ENCODE peak calls at places on chromosome 15, in ten cellular contexts. J is HCEC 1CT; L is fibroblast of mammary gland; F is effector memory CD8-positive, alpha-beta T cell; D is cerebellum; Z is Kasumi-1; X is heart left ventricle; B is substantia nigra; N is GF-D8; W is SK-N-MC. G is an unnamed sample.

GRCh38 chr15:68755731-68756130 is 65.0 kb downstream of the ANP32A start:
- DNase-seq in L (no peak), F (no peak), X (no peak), W (no peak), B (no peak), D (no peak), J (no peak), N (no peak), Z (no peak), G (no peak)

GRCh38 chr15:64137226-64137833 is 14.2 kb upstream of the SNX22 start:
- DNase-seq in N (no peak), J (no peak), B (no peak), D (no peak), Z (no peak), L (no peak), X (no peak), F (no peak), W (no peak), G (no peak)

GRCh38 chr15:89399390-89400120 is 64.9 kb upstream of the POLG start:
- DNase-seq in N (no peak), B (no peak), Z (peak; percentile 56), F (no peak), J (no peak), X (no peak), L (peak; percentile 6), D (peak; percentile 63), W (no peak), G (no peak)

GRCh38 chr15:40984963-40985362 is 31.7 kb downstream of the CHAC1 start:
- DNase-seq in W (no peak), J (peak; percentile 96), N (no peak), Z (no peak), F (no peak), B (no peak), D (no peak), L (peak; percentile 88), X (no peak), G (peak; percentile 97)

GRCh38 chr15:101028772-101029438 is 109.7 kb downstream of the LRRK1 start:
- DNase-seq in X (peak; percentile 20), W (no peak), B (no peak), D (no peak), N (no peak), F (no peak), Z (no peak), L (no peak), J (no peak), G (no peak)

GRCh38 chr15:70833897-70834765 is 19.8 kb downstream of the LARP6 start:
- DNase-seq in Z (no peak), B (no peak), N (no peak), J (peak; percentile 67), L (peak; percentile 60), F (no peak), D (no peak), X (no peak), W (peak; percentile 35), G (peak; percentile 91)

GRCh38 chr15:93141373-93141790 is 52.4 kb upstream of the RGMA start:
- DNase-seq in Z (no peak), L (no peak), F (peak; percentile 60), X (no peak), J (no peak), B (no peak), N (no peak), D (no peak), W (no peak), G (no peak)

GRCh38 chr15:29242466-29243242 is 27.0 kb downstream of the NSMCE3 start:
- DNase-seq in D (peak; percentile 39), B (no peak), N (no peak), J (peak; percentile 34), X (no peak), L (peak; percentile 3), W (no peak), Z (no peak), F (no peak), G (peak; percentile 19)

GRCh38 chr15:70672081-70672480 is 91.3 kb downstream of the UACA start:
- DNase-seq in D (no peak), J (no peak), W (peak; percentile 35), B (no peak), F (no peak), N (peak; percentile 38), L (no peak), Z (peak; percentile 43), X (no peak), G (no peak)

GRCh38 chr15:68055224-68055705 is 1.1 kb downstream of the PIAS1 start:
- DNase-seq in J (peak; percentile 61), W (peak; percentile 37), B (no peak), D (no peak), Z (peak; percentile 51), N (no peak), L (peak; percentile 61), X (no peak), F (peak; percentile 60), G (peak; percentile 52)

GRCh38 chr15:63501256-63502089 is 2.9 kb upstream of the USP3 start:
- DNase-seq in F (no peak), Z (no peak), J (peak; percentile 82), L (peak; percentile 99), B (no peak), N (no peak), W (no peak), X (peak; percentile 83), D (peak; percentile 42), G (peak; percentile 97)

GRCh38 chr15:43046484-43046883 is 59.4 kb downstream of the UBR1 start:
- DNase-seq in D (no peak), L (no peak), B (no peak), F (no peak), Z (no peak), J (no peak), X (no peak), W (no peak), N (no peak), G (no peak)

GRCh38 chr15:88255496-88256171 is 905 bp downstream of the NTRK3 start:
- DNase-seq in N (no peak), D (peak; percentile 65), L (peak; percentile 8), J (no peak), Z (no peak), W (no peak), B (no peak), F (no peak), X (no peak), G (peak; percentile 20)

GRCh38 chr15:66498501-66499386 is 1.2 kb upstream of the SNAPC5 start:
- DNase-seq in B (no peak), F (no peak), J (peak; percentile 33), L (peak; percentile 59), X (no peak), N (no peak), Z (peak; percentile 53), W (no peak), D (no peak), G (peak; percentile 51)

GRCh38 chr15:100284701-100285100 is 57.1 kb downstream of the ADAMTS17 start:
- DNase-seq in L (no peak), D (no peak), F (no peak), J (no peak), N (no peak), W (no peak), B (no peak), Z (no peak), X (peak; percentile 83), G (no peak)

GRCh38 chr15:78049691-78050440 is 27.6 kb downstream of the TBC1D2B start:
- DNase-seq in Z (peak; percentile 97), J (no peak), L (peak; percentile 70), B (no peak), X (no peak), F (peak; percentile 55), N (peak; percentile 96), W (no peak), D (no peak), G (peak; percentile 91)

GRCh38 chr15:66780172-66780972 is 78.3 kb downstream of the SMAD6 start:
- DNase-seq in J (peak; percentile 83), F (no peak), B (no peak), L (peak; percentile 82), N (no peak), D (peak; percentile 60), Z (no peak), W (no peak), X (no peak), G (peak; percentile 93)

GRCh38 chr15:63210151-63211051 is 21.0 kb downstream of the RAB8B start:
- DNase-seq in W (no peak), Z (no peak), D (no peak), J (no peak), F (no peak), X (no peak), L (no peak), N (no peak), B (no peak), G (no peak)

GRCh38 chr15:70156781-70157261 is 59.1 kb upstream of the TLE3 start:
- DNase-seq in N (no peak), L (peak; percentile 85), W (no peak), D (peak; percentile 93), J (peak; percentile 48), X (no peak), B (peak; percentile 9), F (no peak), Z (no peak), G (peak; percentile 34)

GRCh38 chr15:74240002-74240568 is 4.0 kb downstream of the CCDC33 start:
- DNase-seq in D (peak; percentile 46), B (peak; percentile 77), J (peak; percentile 33), W (peak; percentile 55), Z (no peak), F (no peak), X (peak; percentile 91), L (peak; percentile 60), N (no peak), G (peak; percentile 35)

GRCh38 chr15:40771242-40771641 is 1.5 kb downstream of the C15orf62 start:
- DNase-seq in Z (no peak), J (no peak), F (no peak), N (no peak), W (no peak), D (no peak), B (no peak), X (no peak), L (no peak), G (no peak)

GRCh38 chr15:100340721-100341661 is 784 bp downstream of the ADAMTS17 start:
- DNase-seq in L (no peak), W (no peak), B (no peak), X (no peak), Z (no peak), F (peak; percentile 23), N (no peak), J (no peak), D (no peak), G (no peak)

GRCh38 chr15:96298217-96298616 is 32.3 kb upstream of the NR2F2 start:
- DNase-seq in L (no peak), N (no peak), F (no peak), B (no peak), D (no peak), J (no peak), W (no peak), Z (no peak), X (no peak), G (no peak)

GRCh38 chr15:73265536-73266153 is 103.1 kb downstream of the HCN4 start:
- DNase-seq in N (no peak), X (no peak), F (peak; percentile 51), J (peak; percentile 49), D (no peak), B (no peak), W (peak; percentile 20), Z (peak; percentile 34), L (peak; percentile 49), G (peak; percentile 43)

GRCh38 chr15:70502576-70502975 is 260.8 kb downstream of the UACA start:
- DNase-seq in N (no peak), L (no peak), D (no peak), B (no peak), X (no peak), F (no peak), W (no peak), J (no peak), Z (no peak), G (no peak)

GRCh38 chr15:56959318-56959648 is 40.8 kb downstream of the TCF12 start:
- DNase-seq in Z (no peak), D (no peak), B (no peak), W (no peak), X (no peak), F (no peak), J (no peak), L (no peak), N (no peak), G (no peak)

GRCh38 chr15:37101634-37102314 is 1.4 kb upstream of the MEIS2 start:
- DNase-seq in X (peak; percentile 87), W (no peak), D (peak; percentile 59), Z (peak; percentile 31), B (peak; percentile 54), N (no peak), L (peak; percentile 74), F (no peak), J (peak; percentile 80), G (peak; percentile 70)

GRCh38 chr15:87736401-87736800 is 520.1 kb downstream of the NTRK3 start:
- DNase-seq in J (no peak), L (no peak), Z (no peak), W (no peak), B (no peak), F (no peak), N (no peak), D (no peak), X (no peak), G (peak; percentile 76)

G was measured in IMR-90.